ENCODE peak calls at places on chromosomes 5 and 9, in seven cellular contexts. W is psoas muscle, R is PC-9, U is fibroblast of lung, H is MM.1S, Z is cardiac muscle cell, I is gastrocnemius medialis. N is an unnamed sample.

GRCh38 chr5:88667187-88668141 is 215.5 kb downstream of the MEF2C start:
- DNase-seq in W (no peak), R (no peak), U (peak; percentile 65), H (peak; percentile 45), Z (no peak), I (no peak), N (no peak)

GRCh38 chr9:77648458-77649108 is 461 bp upstream of the GNA14 start:
- DNase-seq in W (peak; percentile 61), R (peak; percentile 70), U (peak; percentile 26), H (no peak), Z (peak; percentile 60), I (no peak), N (no peak)

GRCh38 chr5:143146161-143146560 is 257.3 kb downstream of the NR3C1 start:
- DNase-seq in W (no peak), R (no peak), U (no peak), H (no peak), Z (no peak), I (no peak), N (no peak)

GRCh38 chr5:139574641-139575312 is 13.6 kb downstream of the UBE2D2 start:
- DNase-seq in W (no peak), R (no peak), U (peak; percentile 43), H (peak; percentile 75), Z (peak; percentile 56), I (no peak), N (no peak)

GRCh38 chr5:81751009-81751835 is at the start of gene SSBP2:
- DNase-seq in W (peak; percentile 100), R (peak; percentile 99), U (peak; percentile 99), H (peak; percentile 98), Z (peak; percentile 100), I (peak; percentile 100), N (peak; percentile 99)

GRCh38 chr5:78803386-78803785 is 154.8 kb upstream of the LHFPL2 start:
- DNase-seq in W (peak; percentile 78), R (no peak), U (peak; percentile 68), H (no peak), Z (peak; percentile 82), I (peak; percentile 63), N (no peak)

GRCh38 chr5:132438931-132439330 is 51.6 kb downstream of the IRF1 start:
- DNase-seq in W (no peak), R (no peak), U (no peak), H (no peak), Z (no peak), I (peak; percentile 64), N (no peak)

GRCh38 chr9:95053611-95054440 is 263.7 kb downstream of the FANCC start:
- DNase-seq in W (no peak), R (no peak), U (no peak), H (no peak), Z (peak; percentile 27), I (no peak), N (no peak)

GRCh38 chr5:159403906-159404641 is 73.8 kb upstream of the IL12B start:
- DNase-seq in W (no peak), R (no peak), U (peak; percentile 65), H (no peak), Z (no peak), I (no peak), N (no peak)

GRCh38 chr5:160800375-160800774 is 51.6 kb downstream of the ATP10B start:
- DNase-seq in W (no peak), R (no peak), U (no peak), H (no peak), Z (no peak), I (no peak), N (no peak)

GRCh38 chr9:93436218-93436617 is 15.3 kb upstream of the FAM120A start:
- DNase-seq in W (no peak), R (no peak), U (no peak), H (no peak), Z (no peak), I (no peak), N (no peak)

GRCh38 chr9:134158753-134159392 is 5.5 kb downstream of the RNU6ATAC start:
- DNase-seq in W (no peak), R (no peak), U (no peak), H (no peak), Z (no peak), I (no peak), N (no peak)

GRCh38 chr5:80208337-80208736 is 47.5 kb downstream of the SERINC5 start:
- DNase-seq in W (no peak), R (no peak), U (no peak), H (no peak), Z (no peak), I (no peak), N (no peak)

GRCh38 chr5:139678751-139679750 is 30.9 kb downstream of the CXXC5 start:
- DNase-seq in W (peak; percentile 63), R (no peak), U (peak; percentile 78), H (no peak), Z (peak; percentile 30), I (peak; percentile 94), N (no peak)

GRCh38 chr5:57406591-57406990 is 76.0 kb downstream of the ACTBL2 start:
- DNase-seq in W (no peak), R (no peak), U (no peak), H (no peak), Z (peak; percentile 40), I (no peak), N (no peak)

GRCh38 chr5:169534311-169534880 is 49.2 kb upstream of the SPDL1 start:
- DNase-seq in W (no peak), R (no peak), U (peak; percentile 7), H (no peak), Z (no peak), I (no peak), N (no peak)

GRCh38 chr9:112203536-112203935 is 28.4 kb upstream of the SUSD1 start:
- DNase-seq in W (no peak), R (no peak), U (peak; percentile 77), H (no peak), Z (peak; percentile 58), I (no peak), N (no peak)

GRCh38 chr9:133711428-133712220 is 26.5 kb downstream of the SARDH start:
- DNase-seq in W (no peak), R (peak; percentile 75), U (peak; percentile 86), H (no peak), Z (peak; percentile 91), I (peak; percentile 9), N (no peak)

GRCh38 chr9:33350310-33350709 is 52.1 kb downstream of the AQP7 start:
- DNase-seq in W (no peak), R (peak; percentile 19), U (peak; percentile 67), H (no peak), Z (peak; percentile 61), I (no peak), N (no peak)
- H3K36me3 ChIP-seq in W (peaks cover 98% of the 10 kb centered on the region), R (no peaks in the 10 kb centered on the region), U (peaks cover 3% of the 10 kb centered on the region), H (peaks cover 12% of the 10 kb centered on the region), Z (peaks cover 32% of the 10 kb centered on the region), I (peaks cover 55% of the 10 kb centered on the region), N (peaks cover 20% of the 10 kb centered on the region)

DNA sequence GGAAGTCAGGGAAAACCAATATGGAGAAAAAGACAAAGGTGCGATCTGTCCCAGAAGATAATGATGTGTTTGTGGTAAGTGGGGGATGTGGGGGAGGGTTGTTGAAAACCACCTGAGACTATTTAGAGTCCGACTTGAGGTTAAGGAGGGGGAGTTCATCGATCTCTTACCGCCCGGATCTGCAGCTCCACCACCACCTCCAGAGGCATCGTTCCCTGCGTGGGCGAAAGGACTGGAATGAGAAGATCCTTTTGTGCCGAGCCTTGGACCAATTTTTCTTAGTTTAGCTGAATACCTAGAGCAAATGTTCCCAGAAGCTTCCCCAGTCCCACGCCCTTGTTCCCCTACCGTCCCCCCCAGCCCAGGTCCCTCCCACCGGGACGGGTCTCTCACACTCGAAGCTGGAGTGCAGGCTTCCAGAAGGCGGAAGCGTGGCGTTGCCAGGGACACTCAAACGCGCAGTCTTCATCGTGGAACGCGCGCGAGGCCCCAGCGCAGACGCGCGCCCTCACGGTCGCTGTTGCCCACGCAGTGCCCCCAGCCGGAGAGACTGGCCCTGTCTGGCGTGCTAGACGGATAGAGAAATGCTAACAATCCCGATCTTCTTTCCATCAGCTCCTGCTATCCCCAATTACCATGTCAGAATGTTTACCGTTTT is at the start of gene SPATA6L:
- DNase-seq in W (peak; percentile 69), R (peak; percentile 38), U (peak; percentile 63), H (no peak), Z (peak; percentile 66), I (peak; percentile 35), N (peak; percentile 68)
- TF ChIP-seq CTCF in W (no peak), R (no peak), U (no peak), H (peak; percentile 10), Z (peak; percentile 35), I (no peak), N (peak; percentile 15)

GRCh38 chr5:1362242-1363015 is 17.5 kb upstream of the CLPTM1L start:
- DNase-seq in W (no peak), R (no peak), U (no peak), H (no peak), Z (no peak), I (no peak), N (no peak)

GRCh38 chr5:1364211-1364610 is 19.3 kb upstream of the CLPTM1L start:
- DNase-seq in W (no peak), R (no peak), U (no peak), H (no peak), Z (no peak), I (no peak), N (no peak)

GRCh38 chr5:1360861-1361260 is 16.0 kb upstream of the CLPTM1L start:
- DNase-seq in W (no peak), R (no peak), U (no peak), H (no peak), Z (no peak), I (no peak), N (no peak)

GRCh38 chr5:1363160-1363559 is 18.3 kb upstream of the CLPTM1L start:
- DNase-seq in W (no peak), R (no peak), U (no peak), H (no peak), Z (no peak), I (no peak), N (no peak)

GRCh38 chr5:1363581-1363980 is 18.7 kb upstream of the CLPTM1L start:
- DNase-seq in W (no peak), R (no peak), U (no peak), H (no peak), Z (no peak), I (no peak), N (no peak)
- H3K27me3 ChIP-seq in W (no peaks in the 10 kb centered on the region), R (peaks cover 98% of the 10 kb centered on the region), U (peaks cover 3% of the 10 kb centered on the region), H (peaks cover 23% of the 10 kb centered on the region), Z (peaks cover 43% of the 10 kb centered on the region), I (peaks cover 35% of the 10 kb centered on the region), N (peaks cover 2% of the 10 kb centered on the region)

GRCh38 chr5:171142617-171143016 is 166.4 kb upstream of the TLX3 start:
- DNase-seq in W (no peak), R (no peak), U (no peak), H (no peak), Z (no peak), I (no peak), N (no peak)
- H3K36me3 ChIP-seq in W (no peaks in the 10 kb centered on the region), R (no peaks in the 10 kb centered on the region), U (no peaks in the 10 kb centered on the region), H (no peaks in the 10 kb centered on the region), Z (no peaks in the 10 kb centered on the region), I (no peaks in the 10 kb centered on the region), N (no peaks in the 10 kb centered on the region)

GRCh38 chr5:85108471-85108870 is 723.8 kb upstream of the EDIL3 start:
- DNase-seq in W (no peak), R (no peak), U (no peak), H (no peak), Z (no peak), I (no peak), N (no peak)
- TF ChIP-seq CTCF in W (no peak), R (peak; percentile 35), U (no peak), H (no peak), Z (no peak), I (no peak), N (peak; percentile 1)

GRCh38 chr5:16120579-16120978 is 59.0 kb downstream of the MARCHF11 start:
- DNase-seq in W (no peak), R (no peak), U (no peak), H (no peak), Z (no peak), I (no peak), N (no peak)
- H3K27me3 ChIP-seq in W (no peaks in the 10 kb centered on the region), R (peaks cover 14% of the 10 kb centered on the region), U (no peaks in the 10 kb centered on the region), H (no peaks in the 10 kb centered on the region), Z (no peaks in the 10 kb centered on the region), I (no peaks in the 10 kb centered on the region), N (no peaks in the 10 kb centered on the region)

GRCh38 chr9:128626181-128626580 is 30.5 kb downstream of the DYNC2I2 start:
- DNase-seq in W (no peak), R (no peak), U (no peak), H (no peak), Z (no peak), I (no peak), N (no peak)
- H3K36me3 ChIP-seq in W (peaks cover 96% of the 10 kb centered on the region), R (peaks cover 2% of the 10 kb centered on the region), U (peaks cover 51% of the 10 kb centered on the region), H (no peaks in the 10 kb centered on the region), Z (peaks cover 70% of the 10 kb centered on the region), I (peaks cover 72% of the 10 kb centered on the region), N (peaks cover 44% of the 10 kb centered on the region)

N was measured in GM06990.